ENCODE peak calls at places on chromosome 12, in six cellular contexts. U is fibroblast of villous mesenchyme, J is AG09309, R is lower leg skin, T is brain microvascular endothelial cell, E is pancreas. G is an unnamed sample.

GRCh38 chr12:132397152-132397933 is 68.0 kb upstream of the GALNT9 start:
- DNase-seq in U (no peak), J (no peak), R (no peak), T (no peak), E (no peak), G (no peak)

GRCh38 chr12:49190317-49190716 is 1.4 kb upstream of the TUBA1A start:
- DNase-seq in U (no peak), J (no peak), R (peak; percentile 46), T (no peak), E (no peak), G (no peak)

GRCh38 chr12:131239384-131240094 is 285.8 kb downstream of the ADGRD1 start:
- DNase-seq in U (no peak), J (no peak), R (no peak), T (no peak), E (no peak), G (no peak)

GRCh38 chr12:15427913-15428312 is 105.6 kb downstream of the PTPRO start:
- DNase-seq in U (no peak), J (no peak), R (no peak), T (no peak), E (no peak), G (no peak)

GRCh38 chr12:107518868-107519267 is 166.7 kb upstream of the PWP1 start:
- DNase-seq in U (no peak), J (no peak), R (peak; percentile 15), T (no peak), E (no peak), G (no peak)

GRCh38 chr12:92943482-92944250 is 14.6 kb upstream of the EEA1 start:
- DNase-seq in U (peak; percentile 63), J (no peak), R (no peak), T (no peak), E (no peak), G (peak; percentile 34)

GRCh38 chr12:27542628-27543027 is 18.6 kb downstream of the PPFIBP1 start:
- DNase-seq in U (peak; percentile 97), J (peak; percentile 92), R (no peak), T (peak; percentile 95), E (no peak), G (peak; percentile 98)

GRCh38 chr12:76866146-76866545 is 12.7 kb downstream of the CSRP2 start:
- DNase-seq in U (no peak), J (no peak), R (no peak), T (no peak), E (no peak), G (peak; percentile 68)

GRCh38 chr12:116263844-116264243 is 13.6 kb downstream of the MED13L start:
- DNase-seq in U (no peak), J (no peak), R (no peak), T (no peak), E (no peak), G (no peak)

GRCh38 chr12:68317047-68317667 is 15.0 kb downstream of the MDM1 start:
- DNase-seq in U (peak; percentile 72), J (no peak), R (no peak), T (no peak), E (no peak), G (peak; percentile 62)

GRCh38 chr12:83389237-83389996 is 702.7 kb downstream of the TMTC2 start:
- DNase-seq in U (no peak), J (no peak), R (no peak), T (no peak), E (peak; percentile 45), G (no peak)

GRCh38 chr12:101924647-101925046 is 47.3 kb downstream of the DRAM1 start:
- DNase-seq in U (peak; percentile 34), J (no peak), R (no peak), T (peak; percentile 49), E (no peak), G (peak; percentile 44)

GRCh38 chr12:41250748-41251147 is 62.6 kb downstream of the PDZRN4 start:
- DNase-seq in U (peak; percentile 1), J (no peak), R (no peak), T (peak; percentile 3), E (no peak), G (no peak)

DNA sequence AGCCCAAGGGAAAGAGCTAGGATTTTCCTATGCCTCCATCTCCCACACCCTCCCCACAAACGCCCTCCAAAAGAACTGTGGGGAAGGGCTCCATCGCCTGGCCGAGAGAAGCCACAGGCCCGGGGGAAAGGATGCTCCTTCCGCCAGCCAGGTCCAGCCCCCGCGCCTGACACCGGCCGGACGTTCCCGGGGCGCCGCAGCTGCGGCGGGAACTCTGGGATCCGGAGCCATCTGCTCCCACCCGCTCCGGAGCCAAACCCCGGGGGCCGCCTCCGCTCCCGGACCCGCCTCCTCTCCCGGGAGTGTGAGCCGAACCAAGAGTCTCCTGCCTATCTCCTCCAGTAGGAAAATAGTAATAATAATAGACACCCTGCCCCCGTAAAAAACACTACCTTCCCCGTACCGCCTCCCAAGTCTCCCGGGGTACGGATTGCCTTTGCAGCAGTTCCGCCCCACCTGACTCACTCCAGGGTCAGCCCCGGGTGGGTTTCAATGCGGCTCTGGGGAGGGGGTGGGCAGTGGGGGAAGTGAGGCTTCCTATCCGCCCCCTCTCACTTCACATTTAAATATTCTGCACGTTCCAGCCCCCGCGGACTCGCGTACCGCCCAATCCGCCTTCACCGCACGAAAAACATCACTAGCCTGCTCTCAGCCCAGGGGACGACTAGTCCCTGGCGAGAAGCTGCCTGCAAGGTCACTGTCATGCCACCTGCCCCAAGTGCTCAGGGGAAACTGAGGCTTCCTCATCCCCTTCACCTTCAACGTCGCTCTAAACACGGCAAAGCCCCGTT is 2.4 kb downstream of the AGAP2 start:
- DNase-seq in U (peak; percentile 37), J (no peak), R (no peak), T (no peak), E (no peak), G (no peak)
- H3K4me3 ChIP-seq in U (peak overlapping the region; percentile 3), J (peak overlapping the region; percentile 22), R (no peak overlapping the region), T (peak overlapping the region; percentile 29), E (peak overlapping the region; percentile 14), G (no peak overlapping the region)

GRCh38 chr12:51766067-51766466 is 82.5 kb downstream of the FIGNL2 start:
- DNase-seq in U (no peak), J (no peak), R (no peak), T (no peak), E (no peak), G (no peak)
- TF ChIP-seq CTCF in U (no peak), J (no peak), R (no peak), T (no peak), E (no peak), G (no peak)

GRCh38 chr12:65926119-65927004 is 102.1 kb downstream of the HMGA2 start:
- DNase-seq in U (no peak), J (no peak), R (no peak), T (no peak), E (no peak), G (no peak)
- H3K4me3 ChIP-seq in U (no peak overlapping the region), J (no peak overlapping the region), R (no peak overlapping the region), T (no peak overlapping the region), E (no peak overlapping the region), G (no peak overlapping the region)

DNA sequence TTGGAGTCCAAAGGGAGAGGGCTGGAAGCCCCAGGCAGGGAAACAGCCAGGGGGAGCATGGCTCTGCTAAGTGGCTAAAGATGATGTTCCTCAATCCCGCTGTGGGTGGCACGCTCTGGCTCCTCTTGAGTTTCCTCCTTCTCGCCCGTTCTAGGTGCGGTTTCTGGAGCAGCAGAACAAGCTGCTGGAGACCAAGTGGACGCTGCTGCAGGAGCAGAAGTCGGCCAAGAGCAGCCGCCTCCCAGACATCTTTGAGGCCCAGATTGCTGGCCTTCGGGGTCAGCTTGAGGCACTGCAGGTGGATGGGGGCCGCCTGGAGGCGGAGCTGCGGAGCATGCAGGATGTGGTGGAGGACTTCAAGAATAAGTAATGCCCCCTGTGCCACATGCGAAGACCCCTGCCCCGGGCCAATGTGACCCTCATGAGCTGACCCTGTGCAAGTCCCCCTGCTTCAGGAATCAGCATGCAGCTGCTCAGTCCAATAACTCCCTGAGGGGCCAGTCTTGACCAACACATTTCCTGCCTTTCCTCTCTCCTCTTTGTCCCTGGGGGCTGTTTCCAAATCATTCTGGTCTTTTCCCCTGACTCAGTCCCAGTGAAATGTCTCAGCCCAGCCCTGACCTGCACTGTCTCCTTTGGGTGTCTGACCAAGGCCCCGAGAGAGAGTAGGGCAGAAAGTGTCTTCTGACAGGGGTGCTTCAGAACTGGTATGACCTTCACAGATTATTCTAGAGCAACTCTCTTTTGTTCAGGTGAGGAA is 2.1 kb downstream of the KRT7 start:
- DNase-seq in U (no peak), J (no peak), R (peak; percentile 84), T (no peak), E (no peak), G (peak; percentile 42)
- TF ChIP-seq CTCF in U (no peak), J (no peak), R (no peak), T (no peak), E (no peak), G (no peak)

DNA sequence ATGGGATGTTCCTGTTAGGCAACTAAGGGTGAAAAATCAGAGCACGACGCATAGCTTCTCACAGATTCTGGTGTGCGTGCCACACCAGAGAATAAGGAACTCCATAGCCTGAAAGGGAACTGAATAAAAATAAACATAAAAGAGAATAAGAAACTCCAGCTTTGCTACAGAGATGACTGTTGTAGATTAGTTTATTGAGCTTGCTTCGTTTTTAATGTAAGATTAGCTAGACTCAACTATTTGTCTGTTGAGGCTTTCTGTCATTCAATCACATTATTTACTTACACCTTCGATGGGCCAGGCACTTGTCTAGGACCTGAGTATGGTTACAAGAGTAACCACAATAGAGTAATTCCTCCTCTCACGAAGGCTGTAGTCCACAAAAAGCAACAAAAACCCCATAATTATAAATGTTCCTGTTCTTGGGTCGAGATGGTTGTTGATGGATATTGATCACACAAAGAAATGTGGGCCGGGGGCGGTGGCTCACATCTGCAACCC is 807 bp upstream of the ZCCHC8 start:
- DNase-seq in U (no peak), J (no peak), R (no peak), T (no peak), E (no peak), G (no peak)
- H3K4me3 ChIP-seq in U (peak overlapping the region; percentile 98), J (no peak overlapping the region), R (no peak overlapping the region), T (peak overlapping the region; percentile 94), E (peak overlapping the region; percentile 74), G (peak overlapping the region; percentile 60)